ENCODE peak calls at places on chromosomes 2 and 18, in four cellular contexts. I is heart left ventricle, Q is psoas muscle, S is foreskin fibroblast. K is an unnamed sample.

GRCh38 chr2:218476676-218477075 is 57.8 kb downstream of the VIL1 start:
- DNase-seq in I (no peak), Q (peak), S (no peak), K (peak)

GRCh38 chr2:126859631-126860030 is 39.1 kb upstream of the TEX51 start:
- DNase-seq in I (no peak), Q (no peak), S (no peak), K (no peak)

GRCh38 chr2:133836691-133837090 is 268.4 kb upstream of the NCKAP5 start:
- DNase-seq in I (no peak), Q (no peak), S (peak), K (no peak)

GRCh38 chr2:232237460-232237859 is 141.1 kb upstream of the ALPP start:
- DNase-seq in I (no peak), Q (no peak), S (no peak), K (no peak)

GRCh38 chr2:80322958-80323357 is 18.4 kb upstream of the LRRTM1 start:
- DNase-seq in I (no peak), Q (no peak), S (no peak), K (no peak)

GRCh38 chr2:128260239-128261138 is 58.2 kb downstream of the HS6ST1 start:
- DNase-seq in I (peak), Q (peak), S (peak), K (peak)

GRCh38 chr2:23388292-23388691 is 3.3 kb downstream of the KLHL29 start:
- DNase-seq in I (no peak), Q (no peak), S (no peak), K (no peak)

GRCh38 chr2:10932345-10933151 is 20.8 kb downstream of the KCNF1 start:
- DNase-seq in I (no peak), Q (no peak), S (no peak), K (no peak)

GRCh38 chr18:70870292-70870691 is 581.4 kb downstream of the SOCS6 start:
- DNase-seq in I (no peak), Q (no peak), S (no peak), K (no peak)

GRCh38 chr2:209472386-209472832 is 48.6 kb downstream of the MAP2 start:
- DNase-seq in I (no peak), Q (no peak), S (peak), K (peak)

GRCh38 chr2:197576631-197577030 is 60.8 kb downstream of the MOB4 start:
- DNase-seq in I (no peak), Q (peak), S (peak), K (peak)

GRCh38 chr2:213188971-213189899 is 37.8 kb upstream of the IKZF2 start:
- DNase-seq in I (no peak), Q (no peak), S (peak), K (peak)

GRCh38 chr2:46825958-46826897 is 89.4 kb downstream of the MCFD2 start:
- DNase-seq in I (no peak), Q (no peak), S (peak), K (peak)

GRCh38 chr2:70554338-70554892 is 789 bp upstream of the TGFA start:
- DNase-seq in I (no peak), Q (no peak), S (no peak), K (no peak)

GRCh38 chr2:109458512-109458911 is 155.3 kb downstream of the SEPTIN10 start:
- DNase-seq in I (no peak), Q (no peak), S (no peak), K (no peak)

GRCh38 chr2:136376211-136376610 is 258.3 kb upstream of the CXCR4 start:
- DNase-seq in I (no peak), Q (no peak), S (no peak), K (no peak)

GRCh38 chr18:8548186-8548585 is 61.1 kb upstream of the RAB12 start:
- DNase-seq in I (no peak), Q (no peak), S (peak), K (peak)

GRCh38 chr2:147026261-147026660 is 818.6 kb upstream of the ACVR2A start:
- DNase-seq in I (no peak), Q (no peak), S (no peak), K (no peak)

GRCh38 chr2:240785424-240786335 is 34.3 kb downstream of the KIF1A start:
- DNase-seq in I (peak), Q (peak), S (no peak), K (no peak)

GRCh38 chr2:112642961-112643360 is 2.8 kb upstream of the SLC20A1 start:
- DNase-seq in I (no peak), Q (no peak), S (peak), K (no peak)

GRCh38 chr2:220178991-220179695 is 551.7 kb downstream of the SLC4A3 start:
- DNase-seq in I (no peak), Q (no peak), S (no peak), K (no peak)

GRCh38 chr2:40497251-40497859 is 45.5 kb upstream of the SLC8A1 start:
- DNase-seq in I (no peak), Q (no peak), S (peak), K (no peak)

GRCh38 chr18:25229080-25229479 is 122.9 kb downstream of the ZNF521 start:
- DNase-seq in I (no peak), Q (no peak), S (peak), K (peak)

GRCh38 chr2:206696910-206697309 is 21.3 kb downstream of the DYTN start:
- DNase-seq in I (no peak), Q (no peak), S (peak), K (no peak)

GRCh38 chr2:237874585-237875161 is 15.2 kb downstream of the RAMP1 start:
- DNase-seq in I (no peak), Q (no peak), S (peak), K (peak)

GRCh38 chr2:236688563-236689392 is 119.2 kb downstream of the ACKR3 start:
- DNase-seq in I (peak), Q (no peak), S (no peak), K (no peak)

GRCh38 chr2:168427451-168427850 is 28.6 kb upstream of the CERS6 start:
- DNase-seq in I (no peak), Q (no peak), S (peak), K (peak)

GRCh38 chr2:163610817-163611556 is 124.8 kb downstream of the FIGN start:
- DNase-seq in I (no peak), Q (no peak), S (no peak), K (no peak)
- TF ChIP-seq CTCF in I (no peak), Q (no peak), S (no peak), K (no peak)

DNA sequence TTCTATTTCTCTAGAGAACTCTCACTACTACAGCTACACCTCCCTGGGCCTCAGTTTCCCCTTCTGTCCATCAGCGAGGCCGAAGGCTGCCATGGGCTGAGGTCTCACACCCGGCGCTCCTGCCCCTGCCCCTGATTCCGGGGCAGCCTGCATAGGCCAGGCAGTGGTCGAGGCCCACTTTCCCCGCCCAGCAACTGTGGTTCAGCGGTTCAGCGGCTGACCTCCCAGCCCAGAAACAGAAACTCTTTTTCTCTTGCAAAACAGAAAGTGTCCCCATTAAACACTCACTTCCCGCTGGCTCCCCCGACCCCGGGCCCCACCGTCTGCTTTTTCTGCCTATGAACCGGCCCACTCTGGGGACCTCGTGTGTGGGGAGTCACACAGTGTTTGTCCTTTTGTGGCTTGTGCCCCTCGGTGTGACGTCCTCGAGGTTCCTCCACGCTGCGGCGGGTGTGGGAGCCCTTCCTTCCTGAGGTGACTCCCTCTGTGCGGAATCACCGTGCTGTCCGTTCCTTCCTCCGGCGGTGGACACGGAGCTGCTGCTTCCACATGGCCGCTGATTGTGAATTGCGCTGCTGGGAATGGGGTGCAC is 16.0 kb downstream of the PDCD1 start:
- DNase-seq in I (peak), Q (peak), S (no peak), K (no peak)
- H3K4me3 ChIP-seq in I (no peak), Q (peak), S (no peak), K (no peak)

GRCh38 chr2:68172990-68173715 is 15.5 kb downstream of the PNO1 start:
- DNase-seq in I (no peak), Q (no peak), S (no peak), K (no peak)

GRCh38 chr2:68171146-68171545 is 13.5 kb downstream of the PNO1 start:
- DNase-seq in I (no peak), Q (no peak), S (no peak), K (no peak)

GRCh38 chr2:68167186-68167585 is 9.5 kb downstream of the PNO1 start:
- DNase-seq in I (no peak), Q (no peak), S (peak), K (peak)

GRCh38 chr2:68171684-68172083 is 14.0 kb downstream of the PNO1 start:
- DNase-seq in I (no peak), Q (no peak), S (no peak), K (no peak)

GRCh38 chr2:68169308-68169707 is 11.6 kb downstream of the PNO1 start:
- DNase-seq in I (no peak), Q (no peak), S (no peak), K (no peak)
- TF ChIP-seq CTCF in I (no peak), Q (no peak), S (no peak), K (no peak)

GRCh38 chr18:34321075-34321474 is 96.4 kb upstream of the NOL4 start:
- DNase-seq in I (no peak), Q (no peak), S (peak), K (no peak)

GRCh38 chr18:34320267-34320666 is 95.6 kb upstream of the NOL4 start:
- DNase-seq in I (no peak), Q (no peak), S (no peak), K (no peak)

DNA sequence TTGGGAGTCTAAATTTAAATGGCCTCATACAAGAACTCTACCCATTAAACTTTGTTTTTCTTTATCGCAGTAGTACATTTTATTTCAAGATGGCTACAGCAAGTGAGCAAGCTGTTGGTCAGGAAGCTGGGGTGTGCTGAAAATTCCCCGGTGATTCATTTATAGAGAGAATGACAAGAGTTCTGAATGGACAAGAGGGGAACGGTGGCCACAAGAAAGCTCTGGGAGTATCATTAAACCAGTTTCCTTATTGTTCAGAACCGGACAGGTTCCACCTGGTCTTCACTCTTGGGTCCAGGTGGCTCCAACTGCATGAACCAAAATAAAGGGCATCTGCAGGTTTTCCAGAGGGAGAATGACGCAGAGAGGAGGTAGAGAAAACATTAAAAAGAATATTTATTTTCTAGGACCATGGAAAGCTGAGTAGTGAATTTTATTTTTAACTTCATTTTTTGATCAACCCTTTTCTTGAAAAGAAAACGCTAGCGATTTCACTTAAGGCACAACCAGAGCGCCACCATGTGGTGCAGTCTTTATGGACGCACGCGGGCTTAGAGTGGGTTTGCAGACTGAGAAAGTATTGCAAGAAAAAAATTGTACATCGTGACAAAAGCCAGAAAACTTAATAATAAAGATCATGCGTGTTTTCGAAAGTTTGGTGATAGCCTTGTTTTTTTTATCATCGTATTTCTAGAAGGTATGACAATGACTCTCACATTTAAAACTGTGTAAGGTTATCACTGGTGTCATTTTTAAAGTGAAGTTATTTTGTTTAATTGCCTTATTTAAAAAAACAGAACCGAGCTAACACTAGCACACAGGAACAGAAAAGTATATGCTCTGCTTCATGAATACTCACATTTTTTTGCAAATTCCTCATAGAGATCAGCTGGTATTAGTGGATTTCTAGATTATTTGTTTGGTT is 97.9 kb upstream of the NOL4 start:
- DNase-seq in I (no peak), Q (peak), S (peak), K (peak)
- H3K4me3 ChIP-seq in I (no peak), Q (no peak), S (no peak), K (no peak)

GRCh38 chr2:239545741-239546392 is 145.0 kb upstream of the HDAC4 start:
- DNase-seq in I (no peak), Q (no peak), S (no peak), K (no peak)
- TF ChIP-seq CTCF in I (no peak), Q (no peak), S (no peak), K (no peak)

GRCh38 chr2:227407601-227408089 is 19.9 kb upstream of the SCYGR1 start:
- DNase-seq in I (peak), Q (peak), S (peak), K (peak)

GRCh38 chr2:227402959-227403358 is 15.2 kb upstream of the SCYGR1 start:
- DNase-seq in I (no peak), Q (no peak), S (no peak), K (no peak)

GRCh38 chr2:227404575-227404974 is 16.8 kb upstream of the SCYGR1 start:
- DNase-seq in I (no peak), Q (no peak), S (no peak), K (no peak)

GRCh38 chr2:227410191-227410590 is 22.4 kb upstream of the SCYGR1 start:
- DNase-seq in I (no peak), Q (no peak), S (peak), K (peak)

GRCh38 chr2:227406177-227407031 is 18.7 kb upstream of the SCYGR1 start:
- DNase-seq in I (peak), Q (no peak), S (peak), K (peak)
- H3K4me3 ChIP-seq in I (no peak), Q (no peak), S (peak), K (peak)

GRCh38 chr18:57025525-57025924 is 121.4 kb upstream of the BOD1L2 start:
- DNase-seq in I (no peak), Q (no peak), S (peak), K (no peak)

GRCh38 chr18:57030417-57030816 is 116.5 kb upstream of the BOD1L2 start:
- DNase-seq in I (no peak), Q (no peak), S (no peak), K (no peak)

GRCh38 chr18:57026316-57026715 is 120.6 kb upstream of the BOD1L2 start:
- DNase-seq in I (no peak), Q (no peak), S (peak), K (peak)

GRCh38 chr18:57027190-57027708 is 119.6 kb upstream of the BOD1L2 start:
- DNase-seq in I (no peak), Q (no peak), S (no peak), K (no peak)

GRCh38 chr18:57029761-57030160 is 117.1 kb upstream of the BOD1L2 start:
- DNase-seq in I (no peak), Q (no peak), S (no peak), K (no peak)
- TF ChIP-seq CTCF in I (no peak), Q (no peak), S (no peak), K (no peak)